ENCODE peak calls at places on chromosome 20, in ten cellular contexts. P, A, G, M, I, D, V, B, Y and H are unnamed samples.
A peak's percentile ranks its signal among the peaks of the same experiment; 100 is the strongest.

GRCh38 chr20:59400666-59401065 is 100.3 kb downstream of the EDN3 start:
- DNase-seq in P (no peak), A (no peak), G (no peak), M (no peak), I (no peak), D (no peak), V (no peak), B (no peak), Y (no peak), H (no peak)

GRCh38 chr20:7147220-7147601 is 379.7 kb downstream of the BMP2 start:
- DNase-seq in P (no peak), A (no peak), G (peak; percentile 46), M (no peak), I (peak; percentile 30), D (no peak), V (peak; percentile 55), B (no peak), Y (peak; percentile 49), H (no peak)

GRCh38 chr20:22248052-22248667 is 336.2 kb downstream of the FOXA2 start:
- DNase-seq in P (no peak), A (peak; percentile 57), G (peak; percentile 29), M (peak; percentile 11), I (peak; percentile 17), D (no peak), V (no peak), B (no peak), Y (peak; percentile 4), H (no peak)

GRCh38 chr20:58084566-58084965 is 143.9 kb downstream of the ANKRD60 start:
- DNase-seq in P (no peak), A (no peak), G (no peak), M (no peak), I (no peak), D (peak; percentile 16), V (no peak), B (no peak), Y (no peak), H (no peak)

GRCh38 chr20:47681977-47682812 is 103.1 kb downstream of the SULF2 start:
- DNase-seq in P (no peak), A (no peak), G (no peak), M (no peak), I (no peak), D (no peak), V (peak; percentile 56), B (peak; percentile 80), Y (no peak), H (no peak)

GRCh38 chr20:55086421-55086820 is 611.0 kb downstream of the DOK5 start:
- DNase-seq in P (no peak), A (no peak), G (no peak), M (no peak), I (no peak), D (no peak), V (no peak), B (no peak), Y (no peak), H (no peak)

GRCh38 chr20:37988555-37988954 is 44.7 kb downstream of the TTI1 start:
- DNase-seq in P (no peak), A (no peak), G (no peak), M (no peak), I (no peak), D (no peak), V (no peak), B (no peak), Y (no peak), H (no peak)

GRCh38 chr20:57849126-57849867 is 139.5 kb upstream of the PMEPA1 start:
- DNase-seq in P (no peak), A (no peak), G (no peak), M (no peak), I (no peak), D (peak; percentile 23), V (no peak), B (no peak), Y (peak; percentile 5), H (no peak)

GRCh38 chr20:63972312-63973159 is 2.8 kb upstream of the ZNF512B start:
- DNase-seq in P (no peak), A (no peak), G (no peak), M (no peak), I (no peak), D (no peak), V (no peak), B (peak; percentile 29), Y (no peak), H (no peak)

GRCh38 chr20:35467339-35468224 is 12.2 kb downstream of the CEP250 start:
- DNase-seq in P (peak; percentile 64), A (no peak), G (peak; percentile 49), M (no peak), I (no peak), D (no peak), V (peak; percentile 65), B (no peak), Y (no peak), H (no peak)